ENCODE peak calls at places on chromosomes 11 and 22, in seven cellular contexts. H is NCI-H1930, K is HCT116, I is chondrocyte, N is GM23338, S is EL, B is endothelial cell. F is an unnamed sample.

GRCh38 chr11:31802990-31803812 is 7.9 kb downstream of the PAX6 start:
- DNase-seq in H (no peak), K (no peak), I (no peak), N (peak), S (no peak), B (no peak), F (no peak)

GRCh38 chr22:35072939-35073338 is 7.0 kb downstream of the ISX start:
- DNase-seq in H (no peak), K (no peak), I (no peak), N (no peak), S (peak), B (no peak), F (no peak)

GRCh38 chr11:55726715-55727324 is 46.4 kb upstream of the OR5D13 start:
- DNase-seq in H (no peak), K (no peak), I (no peak), N (peak), S (no peak), B (no peak), F (no peak)

GRCh38 chr11:83292709-83293435 is 6.7 kb upstream of the CCDC90B start:
- DNase-seq in H (no peak), K (peak), I (no peak), N (peak), S (peak), B (peak), F (peak)

GRCh38 chr22:36461665-36462474 is 19.6 kb downstream of the TXN2 start:
- DNase-seq in H (no peak), K (no peak), I (no peak), N (peak), S (peak), B (peak), F (peak)

GRCh38 chr22:45009881-45010531 is at the start of gene PHF21B:
- DNase-seq in H (peak), K (no peak), I (no peak), N (peak), S (peak), B (peak), F (peak)

GRCh38 chr11:72012897-72013721 is 14.4 kb downstream of the IL18BP start:
- DNase-seq in H (no peak), K (no peak), I (no peak), N (no peak), S (no peak), B (no peak), F (peak)

GRCh38 chr11:59872076-59872475 is 5.8 kb upstream of the TCN1 start:
- DNase-seq in H (no peak), K (no peak), I (no peak), N (no peak), S (no peak), B (no peak), F (no peak)

GRCh38 chr22:40525250-40525884 is 111.2 kb downstream of the MRTFA start:
- DNase-seq in H (no peak), K (no peak), I (no peak), N (peak), S (peak), B (peak), F (peak)

GRCh38 chr22:32904044-32904443 is 102.5 kb downstream of the TIMP3 start:
- DNase-seq in H (peak), K (peak), I (no peak), N (peak), S (peak), B (peak), F (peak)

GRCh38 chr11:128105511-128105910 is 481.8 kb downstream of the ETS1 start:
- DNase-seq in H (no peak), K (no peak), I (no peak), N (no peak), S (no peak), B (no peak), F (no peak)

GRCh38 chr11:8593935-8594909 is at the start of gene STK33:
- DNase-seq in H (peak), K (peak), I (no peak), N (peak), S (peak), B (peak), F (peak)

GRCh38 chr11:127564803-127565202 is 564.2 kb upstream of the KIRREL3 start:
- DNase-seq in H (no peak), K (no peak), I (no peak), N (no peak), S (no peak), B (no peak), F (no peak)

GRCh38 chr11:75233688-75234295 is 6.8 kb upstream of the TPBGL start:
- DNase-seq in H (no peak), K (no peak), I (no peak), N (peak), S (peak), B (peak), F (peak)

GRCh38 chr11:123218451-123218850 is 23.4 kb upstream of the CLMP start:
- DNase-seq in H (no peak), K (no peak), I (no peak), N (peak), S (peak), B (no peak), F (peak)

GRCh38 chr22:45159652-45160462 is 3.9 kb upstream of the NUP50 start:
- DNase-seq in H (no peak), K (no peak), I (no peak), N (peak), S (peak), B (peak), F (peak)

GRCh38 chr11:109033627-109034340 is 368.9 kb downstream of the DDX10 start:
- DNase-seq in H (no peak), K (no peak), I (no peak), N (no peak), S (peak), B (no peak), F (peak)

GRCh38 chr11:99501655-99502054 is 480.9 kb downstream of the CNTN5 start:
- DNase-seq in H (no peak), K (no peak), I (no peak), N (no peak), S (no peak), B (no peak), F (no peak)

GRCh38 chr11:61480936-61481335 is 27.6 kb upstream of the LRRC10B start:
- DNase-seq in H (peak), K (no peak), I (no peak), N (peak), S (no peak), B (peak), F (peak)

GRCh38 chr11:86551286-86551685 is 121.1 kb downstream of the ME3 start:
- DNase-seq in H (no peak), K (no peak), I (no peak), N (no peak), S (peak), B (no peak), F (peak)

GRCh38 chr11:36237341-36237740 is 51.9 kb downstream of the COMMD9 start:
- DNase-seq in H (no peak), K (no peak), I (no peak), N (no peak), S (no peak), B (no peak), F (no peak)

GRCh38 chr11:28448186-28448585 is 340.0 kb downstream of the METTL15 start:
- DNase-seq in H (no peak), K (no peak), I (no peak), N (no peak), S (peak), B (no peak), F (no peak)

GRCh38 chr11:87260811-87261210 is 223.1 kb downstream of the TMEM135 start:
- DNase-seq in H (no peak), K (no peak), I (no peak), N (no peak), S (peak), B (no peak), F (no peak)

GRCh38 chr11:88404363-88404762 is 66.8 kb upstream of the CTSC start:
- DNase-seq in H (no peak), K (no peak), I (no peak), N (no peak), S (no peak), B (no peak), F (no peak)

GRCh38 chr11:115606223-115607220 is 102.3 kb upstream of the CADM1 start:
- DNase-seq in H (no peak), K (no peak), I (no peak), N (no peak), S (no peak), B (no peak), F (peak)

GRCh38 chr11:69949327-69949726 is 128.8 kb upstream of the ANO1 start:
- DNase-seq in H (no peak), K (peak), I (peak), N (no peak), S (peak), B (no peak), F (peak)

GRCh38 chr11:19982761-19983495 is 177.3 kb downstream of the DBX1 start:
- DNase-seq in H (no peak), K (no peak), I (no peak), N (no peak), S (no peak), B (no peak), F (no peak)